ENCODE peak calls at places on chromosome 4, in ten cellular contexts. Q is tibial artery, Y is Calu3, G is IMR-90, W is psoas muscle, F is fibroblast of pulmonary artery, K is upper lobe of right lung, B is GM12865, H is AG09319, M is fibroblast of mammary gland. C is an unnamed sample.

GRCh38 chr4:156945532-156945931 is 26.1 kb downstream of the PDGFC start:
- DNase-seq in B (no peak), Q (no peak), Y (no peak), K (no peak), W (no peak), F (no peak), H (no peak), G (no peak), M (peak; percentile 59), C (no peak)

GRCh38 chr4:78954048-78954666 is 14.9 kb upstream of the PAQR3 start:
- DNase-seq in G (no peak), M (peak; percentile 11), Y (peak; percentile 18), Q (no peak), H (no peak), K (no peak), B (peak; percentile 12), W (no peak), F (peak; percentile 18), C (peak; percentile 45)

GRCh38 chr4:109846395-109847098 is 1.4 kb upstream of the LRIT3 start:
- DNase-seq in W (no peak), K (no peak), M (no peak), Q (no peak), H (no peak), F (peak; percentile 4), B (no peak), G (no peak), Y (no peak), C (no peak)

GRCh38 chr4:168421671-168422070 is 58.6 kb downstream of the DDX60L start:
- DNase-seq in H (no peak), K (no peak), F (peak; percentile 65), M (peak; percentile 8), Q (no peak), G (peak; percentile 47), B (no peak), W (no peak), Y (peak; percentile 53), C (peak; percentile 36)

GRCh38 chr4:23945521-23946017 is 55.7 kb upstream of the PPARGC1A start:
- DNase-seq in F (peak; percentile 68), K (no peak), H (no peak), B (no peak), Y (peak; percentile 59), M (peak; percentile 82), G (peak; percentile 86), W (peak; percentile 75), Q (no peak), C (no peak)

GRCh38 chr4:89001647-89002518 is 55.1 kb downstream of the FAM13A start:
- DNase-seq in G (no peak), F (no peak), Y (no peak), Q (no peak), M (no peak), K (no peak), B (no peak), H (no peak), W (no peak), C (no peak)

GRCh38 chr4:77711469-77711868 is 105.8 kb downstream of the CXCL13 start:
- DNase-seq in M (no peak), Y (no peak), G (no peak), H (no peak), F (no peak), W (no peak), Q (no peak), B (no peak), K (no peak), C (no peak)

GRCh38 chr4:165367040-165367439 is 11.8 kb upstream of the CPE start:
- DNase-seq in Y (no peak), G (no peak), F (no peak), B (no peak), K (no peak), W (no peak), M (no peak), Q (no peak), H (no peak), C (no peak)

GRCh38 chr4:166501941-166502382 is 628.9 kb downstream of the TLL1 start:
- DNase-seq in Y (no peak), M (peak; percentile 15), K (no peak), F (peak; percentile 55), G (no peak), Q (no peak), W (no peak), H (no peak), B (peak; percentile 60), C (peak; percentile 43)

GRCh38 chr4:98626350-98626749 is 32.1 kb downstream of the TSPAN5 start:
- DNase-seq in G (peak; percentile 94), Q (peak; percentile 67), B (no peak), W (no peak), F (peak; percentile 90), K (no peak), Y (peak; percentile 46), H (peak; percentile 47), M (peak; percentile 93), C (no peak)
- TF ChIP-seq CTCF in G (peak; percentile 6), Q (no peak), B (no peak), W (no peak), F (peak; percentile 17), K (no peak), Y (no peak), H (no peak), M (peak; percentile 25), C (no peak)

DNA sequence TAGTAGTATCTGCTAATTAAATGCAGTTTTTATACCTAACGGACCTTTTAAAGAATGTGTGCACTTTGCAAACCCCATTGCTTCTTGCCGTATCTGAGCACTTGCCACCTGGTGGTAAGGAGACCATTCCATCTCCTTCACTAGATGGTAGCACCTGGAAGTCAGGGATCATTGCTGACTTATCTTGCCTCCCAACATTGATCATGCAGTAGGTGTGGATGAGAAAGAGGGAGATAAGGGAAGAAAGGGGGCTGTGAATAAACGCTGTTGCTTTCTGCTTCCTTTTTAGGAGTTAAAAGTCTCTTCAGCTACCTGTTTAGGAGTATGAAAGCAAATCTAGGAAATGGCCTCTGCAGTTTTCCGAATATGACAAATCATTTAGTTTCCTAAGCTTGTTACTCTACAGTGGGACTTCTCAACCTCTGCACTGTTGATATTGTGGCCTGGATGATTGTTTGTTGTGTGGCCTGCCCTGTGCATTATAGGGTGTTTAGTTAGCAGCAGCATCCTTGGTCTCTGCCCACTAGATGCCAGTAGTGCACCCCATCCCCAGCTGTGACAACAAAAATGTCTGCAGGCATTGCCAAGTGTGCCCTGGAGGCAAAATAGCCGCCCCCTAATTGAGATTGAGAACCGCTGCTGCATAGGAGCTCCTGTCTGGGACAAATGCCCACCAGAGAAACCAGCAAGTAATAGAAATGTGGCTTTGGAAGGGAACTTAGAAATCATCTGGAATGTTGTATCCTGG is 38.8 kb downstream of the GAB1 start:
- DNase-seq in B (peak; percentile 74), K (no peak), Q (no peak), Y (peak; percentile 36), F (peak; percentile 41), G (no peak), M (peak; percentile 38), W (peak; percentile 63), H (no peak), C (peak; percentile 26)
- TF ChIP-seq CTCF in B (peak; percentile 62), K (peak; percentile 43), Q (peak; percentile 38), Y (peak; percentile 23), F (peak; percentile 50), G (peak; percentile 50), M (peak; percentile 42), W (peak; percentile 35), H (peak; percentile 49), C (no peak)

DNA sequence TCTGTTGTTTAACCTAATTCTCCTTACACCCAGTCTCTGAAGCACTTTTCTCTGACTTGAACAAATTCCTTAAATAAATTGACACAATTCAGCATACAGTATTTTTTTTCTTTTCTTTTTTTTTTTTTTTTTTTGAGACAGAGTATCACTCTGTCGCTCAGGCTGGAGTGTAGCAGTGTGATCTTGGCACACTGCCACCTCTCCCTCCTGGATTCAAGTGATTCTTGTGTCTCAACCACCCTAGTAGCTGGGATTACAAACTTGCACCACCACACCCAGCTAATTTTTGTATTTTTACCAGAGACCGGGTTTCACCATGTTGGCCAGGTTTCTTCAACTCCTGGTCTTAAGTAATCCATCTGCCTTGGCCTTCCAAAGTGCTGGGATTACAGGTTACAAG is 1498.1 kb upstream of the PCDH10 start:
- DNase-seq in K (no peak), H (no peak), W (no peak), G (no peak), B (no peak), F (no peak), M (no peak), Q (no peak), Y (no peak), C (no peak)
- TF ChIP-seq CTCF in K (no peak), H (no peak), W (no peak), G (no peak), B (no peak), F (no peak), M (no peak), Q (no peak), Y (no peak), C (no peak)

DNA sequence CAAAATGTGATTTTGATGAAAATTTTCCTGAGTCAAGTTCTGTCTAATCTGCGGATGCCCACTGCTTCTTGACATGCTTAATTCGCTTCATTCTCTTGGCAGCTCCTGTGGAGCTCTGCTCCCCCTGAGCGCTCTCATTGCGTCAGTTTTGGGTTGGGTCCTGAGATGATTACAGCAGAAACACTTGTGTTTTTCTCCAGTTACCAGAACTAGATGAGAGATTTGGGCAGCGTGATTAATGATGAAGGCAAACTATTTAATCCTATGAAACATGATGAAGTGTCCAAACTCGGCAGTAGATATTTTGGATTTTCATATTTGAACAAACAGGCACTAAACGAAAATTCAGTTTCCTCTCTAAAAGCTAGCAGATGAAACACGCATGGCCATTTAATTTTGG is 4.2 kb upstream of the CXCL1 start:
- DNase-seq in G (no peak), Q (no peak), M (no peak), W (no peak), B (no peak), Y (no peak), F (no peak), K (no peak), H (no peak), C (no peak)
- TF ChIP-seq CTCF in G (no peak), Q (no peak), M (no peak), W (no peak), B (no peak), Y (no peak), F (no peak), K (no peak), H (no peak), C (no peak)

DNA sequence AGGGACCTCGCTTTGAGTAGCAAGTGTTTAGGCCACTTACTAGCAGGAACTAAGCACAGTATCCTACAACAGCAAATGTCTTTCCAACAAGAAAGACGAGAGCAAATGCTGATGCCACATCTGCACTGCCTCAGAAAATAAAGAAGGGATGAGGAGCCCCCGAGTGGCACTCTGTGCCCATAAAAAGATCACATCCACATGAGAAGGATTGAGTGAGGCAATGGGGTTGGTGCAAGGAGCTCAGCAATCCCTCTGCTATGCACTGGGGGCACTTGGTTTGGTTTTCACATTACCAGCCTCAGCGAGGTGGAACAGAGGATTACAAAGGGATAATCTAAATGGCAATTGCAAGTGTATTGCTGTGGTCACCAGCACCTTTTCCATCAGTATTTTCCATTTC is 252.8 kb upstream of the SLC7A11 start:
- DNase-seq in M (peak; percentile 10), Q (no peak), G (peak; percentile 46), F (peak; percentile 67), Y (peak; percentile 71), K (no peak), H (peak; percentile 49), W (no peak), B (peak; percentile 33), C (peak; percentile 19)
- TF ChIP-seq CTCF in M (no peak), Q (no peak), G (peak; percentile 44), F (peak; percentile 42), Y (peak; percentile 23), K (peak; percentile 18), H (peak; percentile 46), W (no peak), B (peak; percentile 11), C (no peak)